ENCODE peak calls at places on chromosomes 6 and 20, in seven cellular contexts. One of them, this sample, is unnamed.

GRCh38 chr6:170268216-170269129 is 22.4 kb downstream of the DLL1 start:
- DNase-seq in heart right ventricle: no peak
- DNase-seq in choroid plexus epithelial cell: no peak
- DNase-seq in cardiac muscle cell: no peak
- DNase-seq in fibroblast of the aortic adventitia: no peak
- DNase-seq in bronchial epithelial cell: no peak
- DNase-seq in transverse colon: no peak
- DNase-seq in this sample: no peak

GRCh38 chr6:130676077-130676772 is 151.0 kb upstream of the SMLR1 start:
- DNase-seq in heart right ventricle: peak
- DNase-seq in choroid plexus epithelial cell: peak
- DNase-seq in cardiac muscle cell: no peak
- DNase-seq in fibroblast of the aortic adventitia: peak
- DNase-seq in bronchial epithelial cell: no peak
- DNase-seq in transverse colon: peak
- DNase-seq in this sample: no peak

GRCh38 chr6:32668226-32668747 is 1.8 kb upstream of the HLA-DQB1 start:
- DNase-seq in heart right ventricle: peak
- DNase-seq in choroid plexus epithelial cell: peak
- DNase-seq in cardiac muscle cell: peak
- DNase-seq in fibroblast of the aortic adventitia: peak
- DNase-seq in bronchial epithelial cell: peak
- DNase-seq in transverse colon: peak
- DNase-seq in this sample: peak

GRCh38 chr6:3844097-3844463 is 5.1 kb upstream of the FAM50B start:
- DNase-seq in heart right ventricle: no peak
- DNase-seq in choroid plexus epithelial cell: peak
- DNase-seq in cardiac muscle cell: no peak
- DNase-seq in fibroblast of the aortic adventitia: peak
- DNase-seq in bronchial epithelial cell: peak
- DNase-seq in transverse colon: no peak
- DNase-seq in this sample: no peak

GRCh38 chr20:37828584-37829527 is 74.1 kb upstream of the VSTM2L start:
- DNase-seq in heart right ventricle: no peak
- DNase-seq in choroid plexus epithelial cell: no peak
- DNase-seq in cardiac muscle cell: no peak
- DNase-seq in fibroblast of the aortic adventitia: no peak
- DNase-seq in bronchial epithelial cell: no peak
- DNase-seq in transverse colon: no peak
- DNase-seq in this sample: no peak

GRCh38 chr6:149273318-149273717 is 44.2 kb upstream of the TAB2 start:
- DNase-seq in heart right ventricle: no peak
- DNase-seq in choroid plexus epithelial cell: no peak
- DNase-seq in cardiac muscle cell: no peak
- DNase-seq in fibroblast of the aortic adventitia: no peak
- DNase-seq in bronchial epithelial cell: no peak
- DNase-seq in transverse colon: peak
- DNase-seq in this sample: no peak

GRCh38 chr6:106082735-106083398 is 3.3 kb upstream of the PRDM1 start:
- DNase-seq in heart right ventricle: no peak
- DNase-seq in choroid plexus epithelial cell: peak
- DNase-seq in cardiac muscle cell: no peak
- DNase-seq in fibroblast of the aortic adventitia: peak
- DNase-seq in bronchial epithelial cell: peak
- DNase-seq in transverse colon: no peak
- DNase-seq in this sample: no peak

GRCh38 chr6:56456785-56457184 is 185.9 kb downstream of the DST start:
- DNase-seq in heart right ventricle: no peak
- DNase-seq in choroid plexus epithelial cell: no peak
- DNase-seq in cardiac muscle cell: no peak
- DNase-seq in fibroblast of the aortic adventitia: no peak
- DNase-seq in bronchial epithelial cell: no peak
- DNase-seq in transverse colon: no peak
- DNase-seq in this sample: no peak

GRCh38 chr6:132499757-132500156 is 13.2 kb downstream of the STX7 start:
- DNase-seq in heart right ventricle: no peak
- DNase-seq in choroid plexus epithelial cell: peak
- DNase-seq in cardiac muscle cell: no peak
- DNase-seq in fibroblast of the aortic adventitia: no peak
- DNase-seq in bronchial epithelial cell: peak
- DNase-seq in transverse colon: no peak
- DNase-seq in this sample: no peak

GRCh38 chr6:136526196-136526930 is 23.9 kb downstream of the MAP7 start:
- DNase-seq in heart right ventricle: peak
- DNase-seq in choroid plexus epithelial cell: peak
- DNase-seq in cardiac muscle cell: peak
- DNase-seq in fibroblast of the aortic adventitia: peak
- DNase-seq in bronchial epithelial cell: peak
- DNase-seq in transverse colon: no peak
- DNase-seq in this sample: peak

GRCh38 chr20:10469599-10469998 is 34.5 kb downstream of the SLX4IP start:
- DNase-seq in heart right ventricle: peak
- DNase-seq in choroid plexus epithelial cell: peak
- DNase-seq in cardiac muscle cell: peak
- DNase-seq in fibroblast of the aortic adventitia: peak
- DNase-seq in bronchial epithelial cell: peak
- DNase-seq in transverse colon: peak
- DNase-seq in this sample: peak

GRCh38 chr20:4488407-4489339 is 233.0 kb upstream of the PRND start:
- DNase-seq in heart right ventricle: no peak
- DNase-seq in choroid plexus epithelial cell: peak
- DNase-seq in cardiac muscle cell: no peak
- DNase-seq in fibroblast of the aortic adventitia: peak
- DNase-seq in bronchial epithelial cell: peak
- DNase-seq in transverse colon: no peak
- DNase-seq in this sample: no peak

GRCh38 chr6:37289931-37290330 is 32.0 kb upstream of the TMEM217 start:
- DNase-seq in heart right ventricle: no peak
- DNase-seq in choroid plexus epithelial cell: no peak
- DNase-seq in cardiac muscle cell: no peak
- DNase-seq in fibroblast of the aortic adventitia: no peak
- DNase-seq in bronchial epithelial cell: no peak
- DNase-seq in transverse colon: no peak
- DNase-seq in this sample: no peak

GRCh38 chr20:31674895-31675827 is 37.4 kb downstream of the COX4I2 start:
- DNase-seq in heart right ventricle: peak
- DNase-seq in choroid plexus epithelial cell: peak
- DNase-seq in cardiac muscle cell: no peak
- DNase-seq in fibroblast of the aortic adventitia: peak
- DNase-seq in bronchial epithelial cell: peak
- DNase-seq in transverse colon: peak
- DNase-seq in this sample: peak

GRCh38 chr6:31769684-31770371 is 7.3 kb downstream of the VWA7 start:
- DNase-seq in heart right ventricle: peak
- DNase-seq in choroid plexus epithelial cell: peak
- DNase-seq in cardiac muscle cell: peak
- DNase-seq in fibroblast of the aortic adventitia: peak
- DNase-seq in bronchial epithelial cell: peak
- DNase-seq in transverse colon: peak
- DNase-seq in this sample: peak

GRCh38 chr20:58112017-58112781 is 116.3 kb downstream of the ANKRD60 start:
- DNase-seq in heart right ventricle: no peak
- DNase-seq in choroid plexus epithelial cell: peak
- DNase-seq in cardiac muscle cell: no peak
- DNase-seq in fibroblast of the aortic adventitia: peak
- DNase-seq in bronchial epithelial cell: peak
- DNase-seq in transverse colon: no peak
- DNase-seq in this sample: no peak

GRCh38 chr20:37522258-37523011 is 1.4 kb downstream of the NNAT start:
- DNase-seq in heart right ventricle: peak
- DNase-seq in choroid plexus epithelial cell: peak
- DNase-seq in cardiac muscle cell: peak
- DNase-seq in fibroblast of the aortic adventitia: peak
- DNase-seq in bronchial epithelial cell: peak
- DNase-seq in transverse colon: peak
- DNase-seq in this sample: peak

This sample was measured in colonic mucosa.